ENCODE peak calls at places on chromosome 20, in eight cellular contexts. J is HCT116; Q is hypothalamus; O is ovary; H is stimulated activated CD4-positive, alpha-beta T cell treated with anti-CD3 and anti-CD28 coated beads, Interleukin-2, amount 100 ng/mL, for 48 hours; A is activated CD8-positive, alpha-beta memory T cell treated with anti-CD3 and anti-CD28 coated beads for 24 hours; X is GDM1; L is activated CD4-positive, alpha-beta T cell treated with anti-CD3 and anti-CD28 coated beads, Interleukin-2, amount 50 U/mL, for 48 hours. D is an unnamed sample.
A peak's percentile ranks its signal among the peaks of the same experiment; 100 is the strongest.

GRCh38 chr20:22339091-22339881 is 245.1 kb downstream of the FOXA2 start:
- DNase-seq in L (peak; percentile 38), X (peak; percentile 62), H (peak; percentile 27), A (no peak), Q (peak; percentile 11), J (peak; percentile 70), O (no peak), D (peak; percentile 18)

GRCh38 chr20:6668546-6668945 is 98.9 kb upstream of the BMP2 start:
- DNase-seq in O (no peak), L (no peak), J (no peak), A (no peak), Q (no peak), X (no peak), H (no peak), D (no peak)

GRCh38 chr20:9075264-9076095 is 6.6 kb downstream of the PLCB4 start:
- DNase-seq in Q (no peak), H (no peak), X (no peak), A (no peak), O (no peak), J (no peak), L (no peak), D (no peak)

GRCh38 chr20:44596010-44596409 is 13.6 kb downstream of the PKIG start:
- DNase-seq in H (no peak), O (no peak), L (no peak), X (no peak), Q (no peak), A (no peak), J (no peak), D (no peak)

GRCh38 chr20:11651647-11652046 is 266.0 kb upstream of the BTBD3 start:
- DNase-seq in A (no peak), H (no peak), X (no peak), J (no peak), O (no peak), L (no peak), Q (no peak), D (no peak)

GRCh38 chr20:46826343-46826984 is 68.2 kb upstream of the EYA2 start:
- DNase-seq in H (no peak), X (no peak), O (no peak), L (no peak), J (no peak), A (no peak), Q (no peak), D (peak; percentile 36)

GRCh38 chr20:46558511-46558959 is 8.1 kb upstream of the OCSTAMP start:
- DNase-seq in Q (peak; percentile 12), J (no peak), L (peak; percentile 74), A (no peak), X (no peak), H (peak; percentile 35), O (no peak), D (peak; percentile 76)

GRCh38 chr20:64077876-64078551 is 1.3 kb downstream of the RGS19 start:
- DNase-seq in L (peak; percentile 65), J (no peak), Q (no peak), H (no peak), X (peak; percentile 75), O (no peak), A (peak; percentile 77), D (no peak)

GRCh38 chr20:62143976-62144825 is 632 bp downstream of the SS18L1 start:
- DNase-seq in O (peak; percentile 73), A (peak; percentile 82), Q (peak; percentile 10), H (no peak), J (no peak), L (peak; percentile 75), X (peak; percentile 34), D (peak; percentile 55)

GRCh38 chr20:9609892-9610502 is 95.6 kb downstream of the LAMP5 start:
- DNase-seq in J (peak; percentile 59), Q (peak; percentile 74), X (peak; percentile 2), O (no peak), H (peak; percentile 47), A (peak; percentile 58), L (peak; percentile 61), D (peak; percentile 32)

GRCh38 chr20:63740501-63741353 is 1.2 kb downstream of the SLC2A4RG start:
- DNase-seq in Q (peak; percentile 38), O (peak; percentile 98), A (peak; percentile 73), J (peak; percentile 48), X (peak; percentile 58), H (no peak), L (peak; percentile 48), D (peak; percentile 72)

GRCh38 chr20:39716796-39717341 is 754.7 kb downstream of the DHX35 start:
- DNase-seq in X (no peak), Q (no peak), O (no peak), L (no peak), J (no peak), A (no peak), H (no peak), D (peak; percentile 2)

GRCh38 chr20:33172781-33173180 is 4.8 kb downstream of the BPIFA2 start:
- DNase-seq in O (no peak), X (no peak), Q (no peak), H (no peak), L (no peak), A (no peak), J (no peak), D (no peak)

GRCh38 chr20:53980101-53980500 is 90.3 kb downstream of the BCAS1 start:
- DNase-seq in X (no peak), L (no peak), J (no peak), H (no peak), A (no peak), O (no peak), Q (no peak), D (no peak)

GRCh38 chr20:8213831-8214587 is 81.9 kb downstream of the PLCB1 start:
- DNase-seq in J (no peak), H (no peak), Q (no peak), L (no peak), O (no peak), X (no peak), A (no peak), D (no peak)

GRCh38 chr20:63518946-63519764 is 1.4 kb upstream of the PPDPF start:
- DNase-seq in L (no peak), A (no peak), J (no peak), H (no peak), X (no peak), Q (no peak), O (peak; percentile 63), D (no peak)

GRCh38 chr20:58237318-58238182 is 9.1 kb upstream of the ANKRD60 start:
- DNase-seq in A (no peak), L (no peak), O (no peak), X (no peak), Q (no peak), J (no peak), H (no peak), D (peak; percentile 73)

GRCh38 chr20:23156170-23156841 is 70.2 kb upstream of the CD93 start:
- DNase-seq in Q (no peak), J (peak; percentile 78), H (no peak), O (no peak), L (no peak), A (peak; percentile 19), X (peak; percentile 48), D (peak; percentile 81)

GRCh38 chr20:35756404-35756803 is 14.3 kb upstream of the RBM39 start:
- DNase-seq in O (no peak), A (no peak), L (no peak), H (no peak), X (no peak), Q (no peak), J (no peak), D (no peak)

GRCh38 chr20:63557481-63557891 is 3.5 kb downstream of the FNDC11 start:
- DNase-seq in X (no peak), J (no peak), L (no peak), O (no peak), A (no peak), H (no peak), Q (no peak), D (no peak)

GRCh38 chr20:38659613-38659880 is 57.9 kb downstream of the ARHGAP40 start:
- DNase-seq in X (no peak), H (no peak), L (no peak), A (no peak), O (no peak), Q (no peak), J (no peak), D (no peak)

GRCh38 chr20:25195962-25196700 is 619 bp downstream of the ENTPD6 start:
- DNase-seq in Q (no peak), A (no peak), O (no peak), H (peak; percentile 17), X (no peak), J (peak; percentile 28), L (peak; percentile 48), D (no peak)

GRCh38 chr20:10513931-10514575 is 78.9 kb downstream of the SLX4IP start:
- DNase-seq in Q (no peak), A (no peak), J (no peak), O (no peak), H (no peak), L (no peak), X (no peak), D (peak; percentile 24)

GRCh38 chr20:47330933-47331708 is 25.4 kb downstream of the ZMYND8 start:
- DNase-seq in J (peak; percentile 76), H (no peak), X (no peak), O (no peak), A (no peak), L (no peak), Q (no peak), D (peak; percentile 87)

GRCh38 chr20:431012-431904 is 23.2 kb downstream of the RBCK1 start:
- DNase-seq in X (peak; percentile 30), L (peak; percentile 55), H (no peak), Q (peak; percentile 74), J (peak; percentile 69), O (peak; percentile 55), A (no peak), D (peak; percentile 52)

GRCh38 chr20:50395258-50395729 is 114.9 kb upstream of the PTPN1 start:
- DNase-seq in J (no peak), A (no peak), L (no peak), H (no peak), X (no peak), Q (no peak), O (peak; percentile 83), D (no peak)

GRCh38 chr20:59785986-59786753 is 147.3 kb downstream of the SYCP2 start:
- DNase-seq in A (peak; percentile 38), J (no peak), O (no peak), L (no peak), X (no peak), Q (no peak), H (no peak), D (no peak)

GRCh38 chr20:3172933-3173581 is at the start of gene LZTS3:
- DNase-seq in H (peak; percentile 48), J (no peak), Q (peak; percentile 52), X (peak; percentile 33), A (peak; percentile 88), O (peak; percentile 84), L (peak; percentile 76), D (peak; percentile 25)

GRCh38 chr20:8139899-8140298 is 7.8 kb downstream of the PLCB1 start:
- DNase-seq in Q (no peak), X (no peak), H (no peak), A (no peak), J (no peak), L (no peak), O (no peak), D (no peak)

D was measured in astrocyte.